ENCODE peak calls at places on chromosomes 5 and 9, in nine cellular contexts. S is dorsolateral prefrontal cortex; R is ascending aorta; X is CD4-positive, alpha-beta T cell; I is AG04450; U is right lobe of liver; Q is right cardiac atrium; O is mammary epithelial cell; H is IMR-90. D is an unnamed sample.

GRCh38 chr5:87951661-87952060 is 317.0 kb downstream of the TMEM161B start:
- DNase-seq in S (no peak), R (no peak), X (no peak), I (no peak), U (no peak), Q (no peak), O (no peak), H (no peak), D (no peak)

GRCh38 chr5:171122372-171122771 is 186.7 kb upstream of the TLX3 start:
- DNase-seq in S (no peak), R (no peak), X (no peak), I (no peak), U (no peak), Q (peak; percentile 61), O (no peak), H (no peak), D (no peak)

GRCh38 chr9:114592356-114592755 is 4.8 kb downstream of the ATP6V1G1 start:
- DNase-seq in S (no peak), R (no peak), X (peak; percentile 54), I (no peak), U (no peak), Q (no peak), O (peak; percentile 90), H (peak; percentile 49), D (peak; percentile 67)

GRCh38 chr5:72281764-72282499 is 38.1 kb downstream of the MRPS27 start:
- DNase-seq in S (no peak), R (no peak), X (no peak), I (peak; percentile 74), U (no peak), Q (no peak), O (no peak), H (peak; percentile 91), D (no peak)

GRCh38 chr5:32522429-32523143 is 62.8 kb upstream of the SUB1 start:
- DNase-seq in S (no peak), R (peak; percentile 33), X (peak; percentile 35), I (no peak), U (peak; percentile 28), Q (no peak), O (no peak), H (peak; percentile 84), D (no peak)

GRCh38 chr5:147751156-147751830 is 31.2 kb downstream of the JAKMIP2 start:
- DNase-seq in S (no peak), R (no peak), X (no peak), I (no peak), U (no peak), Q (no peak), O (no peak), H (no peak), D (no peak)

GRCh38 chr9:117706421-117707150 is 2.4 kb downstream of the TLR4 start:
- DNase-seq in S (no peak), R (no peak), X (no peak), I (no peak), U (no peak), Q (no peak), O (peak; percentile 15), H (no peak), D (no peak)

GRCh38 chr5:135344351-135344750 is 54.7 kb downstream of the MACROH2A1 start:
- DNase-seq in S (no peak), R (no peak), X (no peak), I (no peak), U (no peak), Q (no peak), O (no peak), H (peak; percentile 60), D (no peak)

GRCh38 chr5:159187674-159188164 is 21.6 kb downstream of the RNF145 start:
- DNase-seq in S (no peak), R (no peak), X (no peak), I (no peak), U (no peak), Q (no peak), O (no peak), H (no peak), D (no peak)

GRCh38 chr5:3114467-3114866 is 363.0 kb upstream of the IRX2 start:
- DNase-seq in S (no peak), R (no peak), X (no peak), I (no peak), U (no peak), Q (no peak), O (no peak), H (no peak), D (no peak)

DNA sequence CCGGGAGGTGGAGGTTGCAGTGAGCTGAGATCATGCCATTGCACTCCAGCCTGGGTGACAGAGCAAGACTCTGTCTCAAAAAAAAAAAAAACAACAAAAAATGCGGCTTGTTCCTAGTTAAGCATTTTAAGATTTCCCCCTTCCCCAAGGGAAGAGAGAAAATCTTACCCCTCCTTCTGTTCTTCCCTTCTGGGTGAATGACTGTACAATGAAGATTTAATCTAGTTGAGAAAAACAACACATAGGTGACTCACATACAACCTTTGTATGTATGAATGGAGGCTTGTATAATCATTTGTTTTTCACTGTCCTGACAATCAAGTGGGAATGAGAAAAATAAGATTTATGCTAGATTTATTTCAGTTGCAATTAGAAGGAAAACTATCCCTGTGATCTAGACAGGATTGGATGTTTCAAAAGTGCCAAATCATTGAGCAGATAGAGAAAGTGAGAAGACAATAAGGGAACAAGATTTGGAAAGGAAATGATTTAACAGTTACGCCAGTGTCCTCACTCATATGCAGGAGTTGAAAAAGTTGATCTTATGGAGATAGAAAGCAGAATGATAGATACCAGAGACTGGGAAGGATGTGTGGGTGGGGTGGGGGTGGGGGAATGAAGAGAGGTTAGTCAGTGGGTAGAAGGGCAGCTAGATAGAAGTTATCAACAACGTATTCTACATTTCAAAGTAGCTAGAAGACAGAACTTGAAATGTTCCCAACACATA is 16.7 kb downstream of the GDA start:
- DNase-seq in S (no peak), R (no peak), X (no peak), I (no peak), U (no peak), Q (no peak), O (peak; percentile 62), H (no peak), D (no peak)
- H3K27ac ChIP-seq in S (no peak overlapping the region), R (no peak overlapping the region), X (no peak overlapping the region), I (no peak overlapping the region), U (no peak overlapping the region), Q (no peak overlapping the region), O (no peak overlapping the region), H (no peak overlapping the region), D (no peak overlapping the region)

GRCh38 chr5:73448072-73448432 is 525 bp downstream of the FOXD1 start:
- DNase-seq in S (no peak), R (no peak), X (no peak), I (no peak), U (no peak), Q (peak; percentile 45), O (peak; percentile 39), H (no peak), D (no peak)
- H3K27me3 ChIP-seq in S (peaks cover 85% of the 10 kb centered on the region), R (no peaks in the 10 kb centered on the region), X (peaks cover 84% of the 10 kb centered on the region), I (no peaks in the 10 kb centered on the region), U (peaks cover 32% of the 10 kb centered on the region), Q (no peaks in the 10 kb centered on the region), O (peaks cover 14% of the 10 kb centered on the region), H (peaks cover 6% of the 10 kb centered on the region), D (peaks cover 82% of the 10 kb centered on the region)

GRCh38 chr5:80141147-80141671 is 106.1 kb downstream of the THBS4 start:
- DNase-seq in S (peak; percentile 51), R (peak; percentile 58), X (no peak), I (no peak), U (peak; percentile 61), Q (peak; percentile 94), O (no peak), H (peak; percentile 15), D (no peak)

GRCh38 chr5:80142996-80143395 is 107.8 kb downstream of the THBS4 start:
- DNase-seq in S (no peak), R (no peak), X (no peak), I (no peak), U (no peak), Q (no peak), O (no peak), H (no peak), D (no peak)

GRCh38 chr5:80140496-80140895 is 105.3 kb downstream of the THBS4 start:
- DNase-seq in S (no peak), R (no peak), X (no peak), I (no peak), U (no peak), Q (no peak), O (no peak), H (no peak), D (no peak)

GRCh38 chr5:80143491-80143890 is 108.3 kb downstream of the THBS4 start:
- DNase-seq in S (no peak), R (no peak), X (no peak), I (no peak), U (no peak), Q (no peak), O (no peak), H (no peak), D (no peak)

DNA sequence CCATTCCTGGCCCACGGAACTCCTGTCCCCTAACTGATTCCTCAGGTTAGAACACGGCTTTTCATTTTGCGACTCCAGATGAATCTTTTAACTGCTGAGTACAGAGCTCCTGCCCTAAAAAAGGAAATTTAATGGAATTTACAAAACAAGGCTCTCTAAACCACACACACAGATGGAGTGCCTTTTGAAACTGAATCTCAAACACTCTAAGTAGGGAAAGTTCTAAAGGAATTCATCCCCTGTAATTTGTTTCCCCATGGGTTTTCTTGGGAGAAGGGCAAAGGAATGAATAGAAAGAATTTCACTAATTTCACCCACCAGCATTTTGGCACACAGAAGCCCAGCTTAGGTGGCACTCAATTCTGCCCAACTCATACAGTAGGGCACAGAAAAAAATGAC is 106.5 kb downstream of the THBS4 start:
- DNase-seq in S (no peak), R (no peak), X (no peak), I (no peak), U (no peak), Q (no peak), O (no peak), H (no peak), D (no peak)
- H3K27ac ChIP-seq in S (peak overlapping the region; percentile 70), R (peak overlapping the region; percentile 60), X (peak overlapping the region; percentile 42), I (no peak overlapping the region), U (peak overlapping the region; percentile 47), Q (peak overlapping the region; percentile 82), O (no peak overlapping the region), H (no peak overlapping the region), D (no peak overlapping the region)

DNA sequence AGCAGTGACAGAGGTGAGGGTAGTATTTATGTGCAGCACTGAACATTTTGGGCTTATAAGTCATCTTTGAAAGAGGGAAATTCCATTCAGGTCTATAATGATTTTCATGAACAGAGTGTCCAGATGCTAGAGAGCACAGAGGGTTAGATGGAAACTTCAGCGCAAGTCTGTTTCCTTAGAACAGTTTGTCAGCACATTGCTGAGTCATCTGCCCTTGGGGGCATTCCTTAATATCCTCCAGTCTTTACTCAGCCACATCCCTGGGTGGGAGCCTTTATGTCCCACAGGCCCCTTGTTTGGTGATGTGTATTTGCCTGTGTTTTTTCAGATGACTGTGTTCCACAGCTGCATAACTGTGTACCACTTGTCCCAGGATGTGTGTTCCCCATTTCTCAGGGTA is 138.5 kb upstream of the S1PR3 start:
- DNase-seq in S (no peak), R (no peak), X (no peak), I (peak; percentile 71), U (no peak), Q (no peak), O (peak; percentile 92), H (peak; percentile 95), D (no peak)
- H3K27me3 ChIP-seq in S (no peaks in the 10 kb centered on the region), R (no peaks in the 10 kb centered on the region), X (peaks cover 27% of the 10 kb centered on the region), I (no peaks in the 10 kb centered on the region), U (no peaks in the 10 kb centered on the region), Q (no peaks in the 10 kb centered on the region), O (no peaks in the 10 kb centered on the region), H (no peaks in the 10 kb centered on the region), D (no peaks in the 10 kb centered on the region)